ENCODE peak calls at places on chromosomes 13 and 19, in six cellular contexts. K is cardiac muscle cell; F is stimulated activated CD4-positive, alpha-beta T cell treated with anti-CD3 and anti-CD28 coated beads, Interleukin-12 subunit alpha, Interleukin-12 subunit beta, amount 100 ng/mL, for 4 hours; Z is activated CD8-positive, alpha-beta T cell treated with anti-CD3 and anti-CD28 coated beads, Interleukin-2, amount 10 ng/mL, durations not matched to agents 7 days and 5 days; D is iris pigment epithelial cell; N is NCI-H524. L is an unnamed sample.

GRCh38 chr13:106530907-106531520 is 4.4 kb downstream of the EFNB2 start:
- DNase-seq in K (no peak), F (no peak), Z (no peak), D (peak), N (no peak), L (no peak)

GRCh38 chr19:4878491-4878968 is 11.1 kb upstream of the PLIN3 start:
- DNase-seq in K (no peak), F (no peak), Z (no peak), D (no peak), N (no peak), L (no peak)

GRCh38 chr19:17340302-17340870 is 3.0 kb downstream of the GTPBP3 start:
- DNase-seq in K (no peak), F (no peak), Z (no peak), D (no peak), N (no peak), L (no peak)

GRCh38 chr19:1166872-1167573 is 7.0 kb downstream of the SBNO2 start:
- DNase-seq in K (no peak), F (no peak), Z (no peak), D (no peak), N (no peak), L (no peak)

GRCh38 chr13:103098535-103098934 is 32.3 kb upstream of the SLC10A2 start:
- DNase-seq in K (no peak), F (no peak), Z (no peak), D (no peak), N (no peak), L (no peak)

GRCh38 chr13:21227917-21228316 is 51.5 kb downstream of the MRPL57 start:
- DNase-seq in K (no peak), F (no peak), Z (peak), D (no peak), N (no peak), L (no peak)

GRCh38 chr19:43305642-43306041 is 36.3 kb upstream of the PSG9 start:
- DNase-seq in K (no peak), F (no peak), Z (no peak), D (no peak), N (no peak), L (no peak)

GRCh38 chr19:5632241-5632612 is 9.3 kb downstream of the SAFB start:
- DNase-seq in K (no peak), F (no peak), Z (no peak), D (no peak), N (no peak), L (no peak)

GRCh38 chr19:10858204-10858828 is 10.1 kb downstream of the C19orf38 start:
- DNase-seq in K (peak), F (no peak), Z (peak), D (no peak), N (peak), L (no peak)

GRCh38 chr19:10625003-10625761 is at the start of gene SLC44A2:
- DNase-seq in K (peak), F (no peak), Z (no peak), D (peak), N (peak), L (peak)

GRCh38 chr13:110538632-110539031 is 22.9 kb downstream of the RAB20 start:
- DNase-seq in K (no peak), F (no peak), Z (no peak), D (no peak), N (no peak), L (no peak)

GRCh38 chr13:91185294-91185863 is 162.1 kb upstream of the MIR17HG start:
- DNase-seq in K (peak), F (no peak), Z (no peak), D (peak), N (peak), L (peak)

GRCh38 chr13:38888309-38888708 is 102.3 kb downstream of the STOML3 start:
- DNase-seq in K (no peak), F (no peak), Z (no peak), D (peak), N (no peak), L (peak)

GRCh38 chr13:95709101-95709500 is 32.2 kb downstream of the DNAJC3 start:
- DNase-seq in K (no peak), F (no peak), Z (no peak), D (no peak), N (no peak), L (no peak)

GRCh38 chr19:40592170-40592569 is 9.0 kb upstream of the LTBP4 start:
- DNase-seq in K (peak), F (no peak), Z (no peak), D (peak), N (peak), L (peak)

GRCh38 chr13:46778879-46779278 is 18.1 kb downstream of the ESD start:
- DNase-seq in K (no peak), F (no peak), Z (no peak), D (peak), N (no peak), L (peak)

GRCh38 chr13:19056984-19057490 is 124.6 kb downstream of the TUBA3C start:
- DNase-seq in K (no peak), F (no peak), Z (no peak), D (no peak), N (no peak), L (no peak)

GRCh38 chr19:39539165-39539518 is 819 bp downstream of the EID2 start:
- DNase-seq in K (peak), F (no peak), Z (no peak), D (peak), N (no peak), L (no peak)

GRCh38 chr19:44869728-44870470 is 21.2 kb upstream of the TOMM40 start:
- DNase-seq in K (no peak), F (no peak), Z (no peak), D (peak), N (no peak), L (peak)

GRCh38 chr19:32165176-32165575 is 180.2 kb upstream of the ZNF507 start:
- DNase-seq in K (no peak), F (no peak), Z (no peak), D (no peak), N (no peak), L (no peak)

GRCh38 chr19:38928406-38929001 is 2.1 kb downstream of the SARS2 start:
- DNase-seq in K (no peak), F (no peak), Z (no peak), D (no peak), N (no peak), L (no peak)

GRCh38 chr19:50242586-50242985 is 39.2 kb downstream of the MYH14 start:
- DNase-seq in K (no peak), F (no peak), Z (no peak), D (peak), N (no peak), L (peak)

GRCh38 chr13:23428183-23428528 is 5.3 kb downstream of the SACS start:
- DNase-seq in K (no peak), F (no peak), Z (no peak), D (peak), N (no peak), L (peak)

GRCh38 chr13:37303610-37304009 is 198.1 kb upstream of the CSNK1A1L start:
- DNase-seq in K (no peak), F (no peak), Z (no peak), D (peak), N (no peak), L (peak)

GRCh38 chr13:108070491-108070890 is 144.8 kb downstream of the LIG4 start:
- DNase-seq in K (no peak), F (no peak), Z (no peak), D (peak), N (no peak), L (no peak)

GRCh38 chr13:109293166-109293565 is 493.2 kb downstream of the IRS2 start:
- DNase-seq in K (no peak), F (no peak), Z (no peak), D (no peak), N (no peak), L (no peak)

GRCh38 chr19:46722004-46722380 is 5.1 kb upstream of the PRKD2 start:
- DNase-seq in K (no peak), F (no peak), Z (no peak), D (no peak), N (no peak), L (no peak)

GRCh38 chr19:8158411-8159074 is 9.2 kb upstream of the FBN3 start:
- DNase-seq in K (peak), F (no peak), Z (peak), D (peak), N (peak), L (peak)

GRCh38 chr13:81171065-81171647 is 830.2 kb upstream of the SPRY2 start:
- DNase-seq in K (peak), F (no peak), Z (no peak), D (peak), N (peak), L (no peak)

GRCh38 chr19:17455711-17456123 is 5.0 kb downstream of the NXNL1 start:
- DNase-seq in K (no peak), F (no peak), Z (no peak), D (no peak), N (peak), L (no peak)

L was measured in M059J.